ENCODE peak calls at places on chromosomes 3 and 15, in six cellular contexts. One of them, this sample, is unnamed.

GRCh38 chr15:47717036-47717611 is at the start of gene SEMA6D:
- DNase-seq in RWPE2: peak
- DNase-seq in sigmoid colon: peak
- DNase-seq in NB4: no peak
- DNase-seq in lower leg skin: peak
- DNase-seq in uterus: peak
- DNase-seq in this sample: peak

GRCh38 chr3:14467723-14468620 is 65.6 kb downstream of the SLC6A6 start:
- DNase-seq in RWPE2: no peak
- DNase-seq in sigmoid colon: no peak
- DNase-seq in NB4: peak
- DNase-seq in lower leg skin: no peak
- DNase-seq in uterus: peak
- DNase-seq in this sample: no peak

GRCh38 chr15:72968531-72968922 is 83.7 kb upstream of the NEO1 start:
- DNase-seq in RWPE2: no peak
- DNase-seq in sigmoid colon: no peak
- DNase-seq in NB4: no peak
- DNase-seq in lower leg skin: no peak
- DNase-seq in uterus: no peak
- DNase-seq in this sample: no peak

GRCh38 chr3:136942796-136943195 is 15.0 kb upstream of the IL20RB start:
- DNase-seq in RWPE2: no peak
- DNase-seq in sigmoid colon: no peak
- DNase-seq in NB4: no peak
- DNase-seq in lower leg skin: no peak
- DNase-seq in uterus: no peak
- DNase-seq in this sample: no peak

GRCh38 chr3:190644766-190645165 is 130.9 kb downstream of the IL1RAP start:
- DNase-seq in RWPE2: no peak
- DNase-seq in sigmoid colon: no peak
- DNase-seq in NB4: peak
- DNase-seq in lower leg skin: no peak
- DNase-seq in uterus: no peak
- DNase-seq in this sample: no peak

GRCh38 chr3:152235709-152236298 is 32.9 kb upstream of the MBNL1 start:
- DNase-seq in RWPE2: no peak
- DNase-seq in sigmoid colon: no peak
- DNase-seq in NB4: peak
- DNase-seq in lower leg skin: no peak
- DNase-seq in uterus: no peak
- DNase-seq in this sample: no peak

GRCh38 chr3:128487813-128488635 is 5.0 kb downstream of the GATA2 start:
- DNase-seq in RWPE2: peak
- DNase-seq in sigmoid colon: peak
- DNase-seq in NB4: no peak
- DNase-seq in lower leg skin: peak
- DNase-seq in uterus: peak
- DNase-seq in this sample: peak

GRCh38 chr15:64524778-64525177 is 64.4 kb downstream of the ZNF609 start:
- DNase-seq in RWPE2: no peak
- DNase-seq in sigmoid colon: no peak
- DNase-seq in NB4: no peak
- DNase-seq in lower leg skin: no peak
- DNase-seq in uterus: no peak
- DNase-seq in this sample: no peak

GRCh38 chr3:126998728-126999127 is 15.8 kb downstream of the PLXNA1 start:
- DNase-seq in RWPE2: no peak
- DNase-seq in sigmoid colon: no peak
- DNase-seq in NB4: no peak
- DNase-seq in lower leg skin: no peak
- DNase-seq in uterus: no peak
- DNase-seq in this sample: no peak

GRCh38 chr3:80023010-80023409 is 255.2 kb upstream of the ROBO1 start:
- DNase-seq in RWPE2: no peak
- DNase-seq in sigmoid colon: no peak
- DNase-seq in NB4: no peak
- DNase-seq in lower leg skin: no peak
- DNase-seq in uterus: no peak
- DNase-seq in this sample: no peak

GRCh38 chr3:31721709-31722108 is 189.0 kb downstream of the STT3B start:
- DNase-seq in RWPE2: no peak
- DNase-seq in sigmoid colon: no peak
- DNase-seq in NB4: no peak
- DNase-seq in lower leg skin: no peak
- DNase-seq in uterus: no peak
- DNase-seq in this sample: no peak

GRCh38 chr3:53170325-53171108 is 9.5 kb downstream of the PRKCD start:
- DNase-seq in RWPE2: no peak
- DNase-seq in sigmoid colon: no peak
- DNase-seq in NB4: peak
- DNase-seq in lower leg skin: no peak
- DNase-seq in uterus: no peak
- DNase-seq in this sample: no peak

GRCh38 chr15:52306270-52306669 is 10.7 kb upstream of the MYO5C start:
- DNase-seq in RWPE2: no peak
- DNase-seq in sigmoid colon: no peak
- DNase-seq in NB4: no peak
- DNase-seq in lower leg skin: no peak
- DNase-seq in uterus: no peak
- DNase-seq in this sample: no peak

GRCh38 chr3:160027541-160028195 is 39.0 kb downstream of the IL12A start:
- DNase-seq in RWPE2: no peak
- DNase-seq in sigmoid colon: no peak
- DNase-seq in NB4: peak
- DNase-seq in lower leg skin: no peak
- DNase-seq in uterus: no peak
- DNase-seq in this sample: no peak

GRCh38 chr3:101852983-101853382 is 3.7 kb downstream of the NFKBIZ start:
- DNase-seq in RWPE2: no peak
- DNase-seq in sigmoid colon: no peak
- DNase-seq in NB4: no peak
- DNase-seq in lower leg skin: no peak
- DNase-seq in uterus: no peak
- DNase-seq in this sample: no peak

GRCh38 chr15:64842986-64843561 is 1.4 kb downstream of the PLEKHO2 start:
- DNase-seq in RWPE2: no peak
- DNase-seq in sigmoid colon: peak
- DNase-seq in NB4: peak
- DNase-seq in lower leg skin: peak
- DNase-seq in uterus: peak
- DNase-seq in this sample: no peak

GRCh38 chr15:98369081-98369716 is 279.1 kb upstream of the IGF1R start:
- DNase-seq in RWPE2: no peak
- DNase-seq in sigmoid colon: peak
- DNase-seq in NB4: no peak
- DNase-seq in lower leg skin: no peak
- DNase-seq in uterus: no peak
- DNase-seq in this sample: no peak

GRCh38 chr15:69298697-69299441 is at the start of gene PAQR5:
- DNase-seq in RWPE2: peak
- DNase-seq in sigmoid colon: no peak
- DNase-seq in NB4: no peak
- DNase-seq in lower leg skin: no peak
- DNase-seq in uterus: no peak
- DNase-seq in this sample: no peak

DNA sequence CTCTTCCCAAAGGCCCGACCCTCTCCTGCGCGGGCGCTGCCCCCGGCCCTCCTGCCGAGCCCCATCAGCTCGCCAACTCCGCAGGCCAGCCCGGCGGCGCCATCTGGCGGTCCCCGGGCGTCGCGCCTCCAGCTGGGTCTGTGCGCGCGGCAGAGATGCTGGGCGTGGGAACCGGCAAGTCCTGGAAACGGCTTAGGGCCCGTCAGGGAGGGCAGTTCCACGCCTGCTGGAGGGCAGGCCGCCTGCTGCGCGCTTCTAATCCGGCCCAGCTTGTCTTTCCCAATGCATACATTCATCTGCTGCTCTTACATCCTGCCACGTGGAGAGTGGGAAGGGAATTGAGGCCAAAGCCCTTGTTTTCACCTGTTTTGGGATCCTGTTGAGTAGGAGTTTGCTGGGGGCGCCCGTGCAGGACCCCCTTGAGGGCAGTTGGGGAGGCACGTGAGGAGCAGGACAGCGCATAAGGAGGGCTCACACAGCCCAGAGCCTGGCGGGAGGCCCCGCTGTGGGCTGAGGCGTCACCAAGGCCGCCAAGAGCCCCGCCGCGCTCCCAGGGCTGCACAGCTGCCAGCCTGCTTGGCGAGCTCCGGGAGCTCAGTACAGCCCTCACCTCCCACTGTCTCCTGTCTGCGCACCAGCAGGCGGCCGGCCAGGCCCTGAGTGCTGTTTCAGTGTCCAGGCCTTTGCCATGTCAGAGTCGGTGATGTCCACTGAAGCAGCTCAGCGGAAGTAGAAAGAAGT is 165.6 kb downstream of the NSMCE3 start:
- DNase-seq in RWPE2: peak
- DNase-seq in sigmoid colon: peak
- DNase-seq in NB4: peak
- DNase-seq in lower leg skin: no peak
- DNase-seq in uterus: peak
- DNase-seq in this sample: no peak
- H3K4me3 ChIP-seq in RWPE2: no peak
- H3K4me3 ChIP-seq in sigmoid colon: no peak
- H3K4me3 ChIP-seq in NB4: no peak
- H3K4me3 ChIP-seq in lower leg skin: no peak
- H3K4me3 ChIP-seq in uterus: peak
- H3K4me3 ChIP-seq in this sample: peak

GRCh38 chr15:88331291-88331690 is 74.8 kb upstream of the NTRK3 start:
- DNase-seq in RWPE2: no peak
- DNase-seq in sigmoid colon: no peak
- DNase-seq in NB4: peak
- DNase-seq in lower leg skin: no peak
- DNase-seq in uterus: no peak
- DNase-seq in this sample: no peak
- TF ChIP-seq CTCF in RWPE2: peak
- TF ChIP-seq CTCF in sigmoid colon: no peak
- TF ChIP-seq CTCF in NB4: peak
- TF ChIP-seq CTCF in lower leg skin: no peak
- TF ChIP-seq CTCF in uterus: no peak
- TF ChIP-seq CTCF in this sample: peak

GRCh38 chr15:74429784-74430141 is 4.0 kb downstream of the SEMA7A start:
- DNase-seq in RWPE2: no peak
- DNase-seq in sigmoid colon: no peak
- DNase-seq in NB4: no peak
- DNase-seq in lower leg skin: no peak
- DNase-seq in uterus: no peak
- DNase-seq in this sample: no peak

GRCh38 chr15:74430510-74430951 is 3.2 kb downstream of the SEMA7A start:
- DNase-seq in RWPE2: no peak
- DNase-seq in sigmoid colon: no peak
- DNase-seq in NB4: no peak
- DNase-seq in lower leg skin: no peak
- DNase-seq in uterus: no peak
- DNase-seq in this sample: no peak

GRCh38 chr15:74427607-74428441 is 5.9 kb downstream of the SEMA7A start:
- DNase-seq in RWPE2: peak
- DNase-seq in sigmoid colon: no peak
- DNase-seq in NB4: no peak
- DNase-seq in lower leg skin: no peak
- DNase-seq in uterus: no peak
- DNase-seq in this sample: no peak

GRCh38 chr15:74428442-74428787 is 5.3 kb downstream of the SEMA7A start:
- DNase-seq in RWPE2: no peak
- DNase-seq in sigmoid colon: no peak
- DNase-seq in NB4: peak
- DNase-seq in lower leg skin: no peak
- DNase-seq in uterus: no peak
- DNase-seq in this sample: no peak

GRCh38 chr15:74428970-74429783 is 4.6 kb downstream of the SEMA7A start:
- DNase-seq in RWPE2: peak
- DNase-seq in sigmoid colon: no peak
- DNase-seq in NB4: peak
- DNase-seq in lower leg skin: no peak
- DNase-seq in uterus: no peak
- DNase-seq in this sample: no peak
- H3K4me3 ChIP-seq in RWPE2: no peak
- H3K4me3 ChIP-seq in sigmoid colon: no peak
- H3K4me3 ChIP-seq in NB4: no peak
- H3K4me3 ChIP-seq in lower leg skin: no peak
- H3K4me3 ChIP-seq in uterus: no peak
- H3K4me3 ChIP-seq in this sample: no peak

GRCh38 chr15:40040770-40041169 is 1.8 kb upstream of the SRP14 start:
- DNase-seq in RWPE2: no peak
- DNase-seq in sigmoid colon: peak
- DNase-seq in NB4: no peak
- DNase-seq in lower leg skin: no peak
- DNase-seq in uterus: no peak
- DNase-seq in this sample: no peak

GRCh38 chr15:40038267-40038653 is 721 bp downstream of the SRP14 start:
- DNase-seq in RWPE2: no peak
- DNase-seq in sigmoid colon: no peak
- DNase-seq in NB4: peak
- DNase-seq in lower leg skin: no peak
- DNase-seq in uterus: no peak
- DNase-seq in this sample: no peak

GRCh38 chr15:40042791-40043320 is 3.9 kb upstream of the SRP14 start:
- DNase-seq in RWPE2: no peak
- DNase-seq in sigmoid colon: peak
- DNase-seq in NB4: no peak
- DNase-seq in lower leg skin: no peak
- DNase-seq in uterus: no peak
- DNase-seq in this sample: no peak

GRCh38 chr15:40040293-40040635 is 1.3 kb upstream of the SRP14 start:
- DNase-seq in RWPE2: no peak
- DNase-seq in sigmoid colon: peak
- DNase-seq in NB4: peak
- DNase-seq in lower leg skin: no peak
- DNase-seq in uterus: no peak
- DNase-seq in this sample: no peak

GRCh38 chr15:40038654-40039543 is at the start of gene SRP14:
- DNase-seq in RWPE2: peak
- DNase-seq in sigmoid colon: peak
- DNase-seq in NB4: peak
- DNase-seq in lower leg skin: peak
- DNase-seq in uterus: peak
- DNase-seq in this sample: peak
- TF ChIP-seq CTCF in RWPE2: no peak
- TF ChIP-seq CTCF in sigmoid colon: peak
- TF ChIP-seq CTCF in NB4: no peak
- TF ChIP-seq CTCF in lower leg skin: no peak
- TF ChIP-seq CTCF in uterus: peak
- TF ChIP-seq CTCF in this sample: no peak

GRCh38 chr15:29675791-29676301 is 146.4 kb downstream of the TJP1 start:
- DNase-seq in RWPE2: peak
- DNase-seq in sigmoid colon: no peak
- DNase-seq in NB4: no peak
- DNase-seq in lower leg skin: no peak
- DNase-seq in uterus: no peak
- DNase-seq in this sample: no peak
- H3K4me3 ChIP-seq in RWPE2: no peak
- H3K4me3 ChIP-seq in sigmoid colon: no peak
- H3K4me3 ChIP-seq in NB4: no peak
- H3K4me3 ChIP-seq in lower leg skin: no peak
- H3K4me3 ChIP-seq in uterus: no peak
- H3K4me3 ChIP-seq in this sample: peak

DNA sequence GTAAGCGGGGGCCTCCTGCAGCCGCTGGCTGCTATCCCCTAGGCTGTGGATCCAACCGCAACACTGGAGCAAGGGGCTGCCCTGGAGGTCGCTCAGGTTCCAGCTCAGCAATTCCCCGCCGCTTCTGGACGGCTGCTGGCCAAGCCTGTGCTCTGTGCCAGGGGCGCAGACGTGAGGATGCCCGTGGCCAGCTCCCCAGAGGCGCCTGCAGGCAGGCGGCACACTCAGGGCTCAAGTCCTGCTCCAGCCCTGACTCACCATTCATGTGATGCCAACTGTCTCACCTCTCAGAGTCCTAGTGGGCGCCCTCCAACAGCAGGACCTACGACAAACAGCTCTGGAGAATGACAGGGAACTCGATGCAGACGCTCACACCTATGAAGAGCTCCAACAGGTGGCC is 31.6 kb downstream of the KLHL25 start:
- DNase-seq in RWPE2: no peak
- DNase-seq in sigmoid colon: no peak
- DNase-seq in NB4: no peak
- DNase-seq in lower leg skin: no peak
- DNase-seq in uterus: no peak
- DNase-seq in this sample: peak
- TF ChIP-seq CTCF in RWPE2: no peak
- TF ChIP-seq CTCF in sigmoid colon: no peak
- TF ChIP-seq CTCF in NB4: no peak
- TF ChIP-seq CTCF in lower leg skin: no peak
- TF ChIP-seq CTCF in uterus: no peak
- TF ChIP-seq CTCF in this sample: no peak

This sample was measured in dorsolateral prefrontal cortex.